ENCODE peak calls at places on chromosomes 3 and 15, in seven cellular contexts. G, R, H, W, Z, O and D are unnamed samples.

GRCh38 chr3:106844638-106845037 is 532.6 kb upstream of the CCDC54 start:
- DNase-seq in G (no peak), O (no peak), Z (no peak), W (no peak), R (no peak), H (no peak), D (no peak)

GRCh38 chr3:63192248-63192647 is 85.9 kb upstream of the SYNPR start:
- DNase-seq in H (no peak), G (no peak), R (no peak), W (no peak), Z (no peak), O (no peak), D (no peak)

GRCh38 chr15:64842099-64842940 is 605 bp downstream of the PLEKHO2 start:
- DNase-seq in H (peak; percentile 38), Z (peak; percentile 39), G (peak; percentile 15), R (peak; percentile 63), O (peak; percentile 65), W (peak; percentile 81), D (no peak)

GRCh38 chr15:79923068-79923514 is 26.3 kb upstream of the MTHFS start:
- DNase-seq in O (peak; percentile 45), W (peak; percentile 62), G (peak; percentile 75), Z (peak; percentile 62), R (peak; percentile 48), H (peak; percentile 60), D (peak; percentile 69)

GRCh38 chr3:16474304-16474703 is 39.2 kb downstream of the RFTN1 start:
- DNase-seq in G (no peak), W (no peak), O (no peak), H (no peak), Z (no peak), R (peak; percentile 55), D (no peak)

GRCh38 chr3:153221748-153222162 is 59.7 kb downstream of the RAP2B start:
- DNase-seq in W (peak; percentile 86), G (peak; percentile 86), R (peak; percentile 98), Z (peak; percentile 47), H (no peak), O (peak; percentile 68), D (peak; percentile 72)

GRCh38 chr3:87088984-87089841 is 98.3 kb upstream of the VGLL3 start:
- DNase-seq in W (peak; percentile 76), R (peak; percentile 91), G (no peak), Z (peak; percentile 44), H (peak; percentile 58), O (peak; percentile 65), D (no peak)

GRCh38 chr15:28919201-28919627 is 33.4 kb downstream of the APBA2 start:
- DNase-seq in W (no peak), H (no peak), G (peak; percentile 14), R (no peak), O (no peak), Z (no peak), D (no peak)

GRCh38 chr3:193842029-193842782 is 249.2 kb downstream of the OPA1 start:
- DNase-seq in Z (no peak), R (no peak), H (no peak), G (no peak), W (peak; percentile 57), O (peak; percentile 38), D (no peak)

GRCh38 chr3:128546646-128547045 is 53.6 kb upstream of the GATA2 start:
- DNase-seq in G (no peak), H (no peak), R (no peak), W (peak; percentile 46), Z (no peak), O (no peak), D (no peak)

GRCh38 chr15:38624248-38625214 is 59.9 kb upstream of the RASGRP1 start:
- DNase-seq in Z (no peak), G (no peak), R (peak; percentile 16), O (no peak), W (no peak), H (no peak), D (no peak)

GRCh38 chr15:33086500-33087141 is 107.9 kb downstream of the FMN1 start:
- DNase-seq in R (peak; percentile 75), Z (no peak), W (no peak), H (no peak), O (no peak), G (peak; percentile 44), D (no peak)

GRCh38 chr3:122014741-122015140 is 7.3 kb downstream of the ILDR1 start:
- DNase-seq in Z (no peak), G (no peak), W (no peak), R (no peak), O (no peak), H (no peak), D (no peak)

GRCh38 chr3:162978136-162978535 is 1481.5 kb downstream of the OTOL1 start:
- DNase-seq in W (no peak), H (no peak), R (peak; percentile 79), O (no peak), Z (no peak), G (no peak), D (no peak)

GRCh38 chr15:97652700-97653167 is 307.8 kb upstream of the ARRDC4 start:
- DNase-seq in G (no peak), O (no peak), W (no peak), R (no peak), H (no peak), Z (peak; percentile 19), D (no peak)

GRCh38 chr3:69305011-69305410 is 80.9 kb downstream of the FRMD4B start:
- DNase-seq in R (no peak), O (no peak), W (no peak), Z (no peak), G (peak; percentile 8), H (no peak), D (no peak)

GRCh38 chr3:49769516-49769915 is 16.8 kb downstream of the IP6K1 start:
- DNase-seq in Z (no peak), H (no peak), G (no peak), O (no peak), W (no peak), R (no peak), D (no peak)

GRCh38 chr15:98823012-98823458 is 174.7 kb downstream of the IGF1R start:
- DNase-seq in H (no peak), W (no peak), O (no peak), Z (no peak), G (no peak), R (peak; percentile 36), D (no peak)

GRCh38 chr3:18424213-18424861 is 802 bp downstream of the SATB1 start:
- DNase-seq in R (no peak), O (peak; percentile 21), G (no peak), Z (peak; percentile 24), H (peak; percentile 31), W (no peak), D (peak; percentile 21)

GRCh38 chr15:52132066-52132465 is 19.5 kb upstream of the BCL2L10 start:
- DNase-seq in R (no peak), W (no peak), H (no peak), Z (no peak), G (no peak), O (no peak), D (no peak)

GRCh38 chr15:36251450-36251849 is 328.0 kb upstream of the CDIN1 start:
- DNase-seq in O (no peak), Z (no peak), W (no peak), H (no peak), G (no peak), R (peak; percentile 17), D (no peak)
- TF ChIP-seq CTCF in O (no peak), Z (no peak), W (no peak), H (no peak), G (no peak), R (no peak), D (no peak)

DNA sequence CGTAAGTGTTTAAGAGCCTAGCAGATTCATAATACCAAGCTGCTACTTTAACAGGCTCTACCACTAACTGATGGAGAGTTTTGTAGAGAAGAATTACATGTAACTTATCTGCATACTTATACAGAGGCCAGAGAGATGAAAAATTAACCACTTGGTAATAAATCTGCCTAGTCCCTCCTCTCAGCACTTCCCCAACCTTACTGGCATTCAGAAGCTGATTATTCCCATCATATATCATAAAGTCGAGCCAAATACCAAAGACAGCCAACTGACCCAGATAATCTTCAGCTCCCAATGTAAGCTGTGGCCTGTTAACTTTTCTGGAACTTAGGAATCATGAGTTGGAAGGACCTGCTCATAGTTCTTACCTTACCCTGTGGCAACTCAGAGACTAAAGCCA is 25.5 kb upstream of the CSPG5 start:
- DNase-seq in G (no peak), W (no peak), R (no peak), Z (no peak), O (no peak), H (no peak), D (no peak)
- TF ChIP-seq CTCF in G (no peak), W (no peak), R (no peak), Z (no peak), O (no peak), H (no peak), D (no peak)

GRCh38 chr15:92053727-92054316 is 200.3 kb downstream of the SLCO3A1 start:
- DNase-seq in H (no peak), Z (no peak), R (no peak), G (no peak), W (no peak), O (no peak), D (no peak)
- TF ChIP-seq CTCF in H (no peak), Z (peak; percentile 43), R (peak; percentile 48), G (no peak), W (peak; percentile 47), O (no peak), D (no peak)

GRCh38 chr3:158109295-158109803 is 540 bp upstream of the RSRC1 start:
- DNase-seq in G (no peak), Z (no peak), W (no peak), H (no peak), O (no peak), R (no peak), D (no peak)

GRCh38 chr3:158111861-158112260 is 2.0 kb downstream of the RSRC1 start:
- DNase-seq in O (no peak), W (no peak), Z (no peak), R (no peak), G (no peak), H (no peak), D (no peak)

GRCh38 chr3:158110658-158111018 is 749 bp downstream of the RSRC1 start:
- DNase-seq in O (no peak), Z (no peak), H (no peak), G (no peak), W (no peak), R (no peak), D (no peak)

GRCh38 chr3:158108596-158108995 is 1.3 kb upstream of the RSRC1 start:
- DNase-seq in Z (no peak), W (no peak), H (no peak), R (no peak), O (no peak), G (no peak), D (no peak)

DNA sequence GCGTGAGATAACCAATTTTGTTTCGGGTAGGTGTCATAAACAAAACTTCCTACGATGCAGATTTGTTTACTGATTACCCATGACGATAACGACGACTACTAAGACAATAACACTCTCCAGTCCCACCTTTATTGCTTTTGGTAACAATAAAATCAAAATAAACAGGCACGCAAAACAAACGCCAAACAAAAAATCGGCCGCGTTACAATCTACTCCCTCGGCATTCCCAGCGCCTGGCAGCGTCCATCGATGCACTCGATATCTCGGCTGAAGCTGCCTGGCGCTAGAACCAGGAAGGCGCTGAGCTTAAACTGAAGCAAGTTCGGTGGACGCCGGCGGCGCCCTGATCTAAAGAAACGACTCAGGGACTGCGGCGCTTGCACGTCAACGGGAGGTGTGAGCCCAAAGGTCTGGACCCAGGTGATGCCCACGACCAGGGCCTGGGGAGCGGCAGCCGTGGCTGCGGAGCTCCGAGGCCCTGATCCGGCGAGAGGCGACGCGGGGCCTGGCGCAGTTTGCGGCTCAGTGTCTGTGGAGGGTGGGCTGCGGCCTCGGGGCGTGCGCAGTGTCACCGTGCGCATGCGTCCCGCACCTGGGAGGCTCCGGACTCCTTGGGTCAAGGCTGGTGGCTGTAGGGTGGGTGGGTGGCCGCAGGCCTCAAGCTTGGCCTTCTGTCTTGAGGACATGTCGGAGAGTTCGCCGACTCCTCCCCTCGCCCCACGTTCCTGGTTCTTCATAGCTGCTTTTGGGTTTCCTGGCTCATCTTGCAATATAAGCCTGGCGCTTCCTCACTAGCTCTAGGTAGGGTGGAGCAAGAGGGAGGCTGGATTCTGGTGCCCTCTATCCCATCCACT is at the start of gene RSRC1:
- DNase-seq in H (peak; percentile 79), G (peak; percentile 70), W (peak; percentile 89), R (peak; percentile 91), O (peak; percentile 88), Z (peak; percentile 80), D (peak; percentile 66)
- TF ChIP-seq CTCF in H (no peak), G (no peak), W (peak; percentile 9), R (no peak), O (no peak), Z (no peak), D (no peak)